ENCODE peak calls at places on chromosomes 3 and 15, in five cellular contexts. S is CD8-positive, alpha-beta T cell; J is PC-3; U is GM12878; A is AG09309. C is an unnamed sample.

GRCh38 chr3:104939196-104939595 is 427.5 kb upstream of the ALCAM start:
- DNase-seq in S (no peak), J (no peak), A (no peak), U (no peak), C (no peak)

GRCh38 chr3:46892285-46893145 is 15.0 kb downstream of the PTH1R start:
- DNase-seq in U (no peak), A (peak; percentile 7), S (no peak), J (peak; percentile 54), C (peak; percentile 18)

GRCh38 chr15:68989876-68990754 is 24.4 kb upstream of the NOX5 start:
- DNase-seq in A (no peak), J (no peak), U (no peak), S (no peak), C (no peak)

GRCh38 chr3:14289590-14290453 is 111.2 kb downstream of the LSM3 start:
- DNase-seq in A (peak; percentile 81), U (no peak), S (no peak), J (peak; percentile 62), C (peak; percentile 56)

GRCh38 chr3:111072016-111072891 is 638 bp downstream of the NECTIN3 start:
- DNase-seq in A (no peak), J (peak; percentile 26), U (no peak), S (no peak), C (peak; percentile 10)

GRCh38 chr15:78034495-78035191 is 42.9 kb downstream of the TBC1D2B start:
- DNase-seq in U (peak; percentile 66), J (no peak), S (peak; percentile 61), A (no peak), C (peak; percentile 43)

GRCh38 chr3:131973731-131974130 is 61.1 kb downstream of the CPNE4 start:
- DNase-seq in U (no peak), J (no peak), A (no peak), S (no peak), C (no peak)

GRCh38 chr3:131714585-131715220 is 211.9 kb upstream of the MRPL3 start:
- DNase-seq in S (no peak), J (no peak), U (peak; percentile 71), A (no peak), C (no peak)

GRCh38 chr3:135556184-135556583 is 409.3 kb upstream of the PPP2R3A start:
- DNase-seq in S (no peak), A (no peak), J (no peak), U (no peak), C (no peak)

GRCh38 chr15:33068531-33068990 is 126.0 kb downstream of the FMN1 start:
- DNase-seq in J (peak; percentile 97), A (no peak), S (no peak), U (no peak), C (peak; percentile 77)

GRCh38 chr15:48522911-48523310 is 122.6 kb downstream of the FBN1 start:
- DNase-seq in A (no peak), S (no peak), J (no peak), U (no peak), C (no peak)

GRCh38 chr3:36817806-36818205 is 53.5 kb upstream of the DCLK3 start:
- DNase-seq in S (no peak), A (no peak), U (no peak), J (no peak), C (no peak)

GRCh38 chr3:10173926-10174435 is 9.3 kb downstream of the IRAK2 start:
- DNase-seq in U (no peak), S (no peak), J (peak; percentile 32), A (peak; percentile 81), C (no peak)

GRCh38 chr3:88324788-88325187 is 175.0 kb downstream of the C3orf38 start:
- DNase-seq in S (no peak), U (no peak), J (no peak), A (no peak), C (no peak)

GRCh38 chr15:55715355-55716076 is 27.4 kb downstream of the PRTG start:
- DNase-seq in U (no peak), S (no peak), A (no peak), J (no peak), C (no peak)

GRCh38 chr15:33313491-33313890 is 2.7 kb downstream of the RYR3 start:
- DNase-seq in A (no peak), J (peak; percentile 56), U (no peak), S (no peak), C (peak; percentile 65)

GRCh38 chr3:168062679-168063078 is 33.0 kb downstream of the GOLIM4 start:
- DNase-seq in J (no peak), S (no peak), U (no peak), A (no peak), C (no peak)

GRCh38 chr15:99347609-99348008 is 96.3 kb downstream of the LRRC28 start:
- DNase-seq in A (no peak), J (no peak), S (no peak), U (no peak), C (peak; percentile 22)

GRCh38 chr3:94184781-94185180 is 121.9 kb downstream of the NSUN3 start:
- DNase-seq in A (no peak), J (peak; percentile 71), U (no peak), S (no peak), C (peak; percentile 69)

GRCh38 chr15:56468271-56468912 is 3.5 kb upstream of the MNS1 start:
- DNase-seq in U (peak; percentile 33), J (no peak), S (no peak), A (no peak), C (no peak)

GRCh38 chr15:43525131-43525530 is 7.7 kb downstream of the MAP1A start:
- DNase-seq in J (no peak), A (no peak), U (no peak), S (no peak), C (peak; percentile 50)

GRCh38 chr3:157494581-157495281 is 8.5 kb downstream of the VEPH1 start:
- DNase-seq in U (no peak), J (peak; percentile 29), S (no peak), A (no peak), C (no peak)

GRCh38 chr15:73375755-73376305 is 7.1 kb upstream of the HCN4 start:
- DNase-seq in A (no peak), U (no peak), S (no peak), J (peak; percentile 12), C (no peak)

GRCh38 chr15:71444032-71444810 is 328.9 kb downstream of the THSD4 start:
- DNase-seq in A (no peak), J (peak; percentile 38), U (no peak), S (no peak), C (peak; percentile 59)

GRCh38 chr3:184008161-184008560 is 9.5 kb downstream of the ABCC5 start:
- DNase-seq in S (no peak), J (peak; percentile 47), A (no peak), U (no peak), C (peak; percentile 66)
- H3K4me3 ChIP-seq in S (no peak overlapping the region), J (no peak overlapping the region), A (no peak overlapping the region), U (no peak overlapping the region), C (no peak overlapping the region)

DNA sequence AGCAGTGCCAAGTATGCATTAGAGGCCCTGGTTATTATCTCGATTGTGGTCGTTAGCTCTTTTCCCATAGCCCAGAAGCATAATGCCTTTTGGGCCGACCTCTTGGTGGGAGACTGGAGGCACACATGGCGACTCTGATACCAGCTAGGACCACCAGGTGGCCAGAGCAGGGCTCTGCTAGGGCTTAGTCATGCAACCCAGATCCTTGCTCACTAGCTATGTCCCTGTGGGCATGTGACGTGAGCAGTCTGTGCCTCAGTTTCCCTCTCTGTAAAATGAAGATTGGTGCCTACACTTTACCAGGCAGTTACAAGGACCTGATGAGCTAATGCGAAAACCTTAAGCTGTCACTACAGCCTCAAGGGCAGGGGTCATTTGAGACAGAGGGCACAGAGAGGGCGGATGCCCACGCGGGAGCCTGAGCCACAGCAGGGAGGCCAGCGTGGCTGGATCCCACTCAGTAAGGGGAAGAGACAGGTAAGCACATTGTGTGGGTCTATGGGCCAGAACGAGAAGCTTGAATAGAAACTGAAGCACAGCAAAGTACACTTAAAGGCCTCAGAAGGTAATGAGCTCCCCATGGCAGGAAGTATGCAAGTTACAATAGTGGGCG is 8.8 kb downstream of the KLF15 start:
- DNase-seq in S (no peak), J (no peak), U (no peak), A (no peak), C (no peak)
- TF ChIP-seq CTCF in S (no peak), J (peak; percentile 8), U (peak; percentile 8), A (no peak), C (no peak)

GRCh38 chr3:151169262-151169661 is 33.8 kb downstream of the GPR171 start:
- DNase-seq in U (no peak), A (no peak), J (no peak), S (no peak), C (no peak)

GRCh38 chr3:151168269-151169094 is 34.5 kb downstream of the GPR171 start:
- DNase-seq in A (no peak), U (no peak), J (peak; percentile 87), S (peak; percentile 54), C (peak; percentile 57)

GRCh38 chr3:151175952-151176351 is 27.1 kb downstream of the GPR171 start:
- DNase-seq in S (no peak), U (no peak), A (no peak), J (no peak), C (no peak)

GRCh38 chr3:151169700-151170224 is 33.3 kb downstream of the GPR171 start:
- DNase-seq in U (no peak), J (no peak), A (no peak), S (no peak), C (no peak)

GRCh38 chr3:151171145-151171544 is 31.9 kb downstream of the GPR171 start:
- DNase-seq in J (no peak), S (no peak), U (no peak), A (no peak), C (no peak)
- H3K4me3 ChIP-seq in J (no peak overlapping the region), S (no peak overlapping the region), U (no peak overlapping the region), A (no peak overlapping the region), C (no peak overlapping the region)

GRCh38 chr3:71011565-71012287 is 571.8 kb downstream of the FOXP1 start:
- DNase-seq in A (no peak), S (no peak), J (peak; percentile 66), U (peak; percentile 34), C (peak; percentile 93)

GRCh38 chr3:71008350-71008923 is 575.1 kb downstream of the FOXP1 start:
- DNase-seq in A (no peak), S (no peak), J (no peak), U (no peak), C (no peak)

GRCh38 chr3:71005797-71006321 is 577.7 kb downstream of the FOXP1 start:
- DNase-seq in U (no peak), S (no peak), J (no peak), A (no peak), C (no peak)

GRCh38 chr3:71010731-71011455 is 572.6 kb downstream of the FOXP1 start:
- DNase-seq in U (peak; percentile 20), A (no peak), J (no peak), S (peak; percentile 5), C (no peak)

DNA sequence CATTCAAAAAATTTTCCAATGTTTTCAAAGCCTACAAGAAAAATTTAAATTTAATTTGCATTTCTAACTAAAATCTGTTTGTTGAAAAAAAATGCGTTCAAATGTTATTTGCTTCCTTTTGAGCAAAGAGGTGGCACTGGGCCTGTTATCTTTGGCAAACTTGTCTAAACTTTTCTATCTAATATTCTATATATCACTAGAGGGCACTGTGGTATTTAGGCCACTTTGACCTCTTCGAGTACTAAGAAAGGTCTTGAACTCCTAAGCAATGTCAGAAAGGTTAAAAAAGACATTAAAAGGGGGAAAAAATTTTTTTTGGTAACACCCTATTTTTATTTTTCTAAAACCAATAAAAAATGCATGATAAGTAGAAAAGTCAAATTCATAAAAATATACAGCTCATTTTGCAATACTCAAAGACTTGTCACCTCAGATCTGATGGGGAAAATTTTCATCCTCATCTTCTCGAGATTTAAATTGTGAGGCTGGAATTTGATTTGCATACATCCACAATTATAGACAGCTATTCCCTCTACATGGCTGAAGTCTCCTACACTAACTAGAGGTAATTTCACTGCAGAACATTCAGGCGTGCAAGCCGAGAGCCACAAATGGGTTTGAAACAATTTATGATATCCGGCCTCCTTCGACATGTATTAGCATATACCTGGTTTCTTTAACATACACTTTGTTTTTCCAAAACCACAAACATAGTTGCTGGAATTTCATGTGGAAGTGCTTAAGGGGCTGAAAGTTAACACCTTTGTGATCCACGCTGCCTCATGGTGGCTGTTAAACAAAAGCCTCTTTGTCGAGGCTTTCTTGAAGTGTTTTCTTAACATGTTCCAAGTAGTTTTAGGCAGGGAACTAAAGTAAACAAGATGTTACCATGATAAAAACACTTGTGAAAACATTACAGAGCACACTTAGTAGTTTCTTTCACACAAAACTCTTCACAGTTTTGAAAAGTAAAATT is 576.4 kb downstream of the FOXP1 start:
- DNase-seq in A (no peak), U (no peak), S (no peak), J (peak; percentile 69), C (peak; percentile 87)
- TF ChIP-seq CTCF in A (peak; percentile 38), U (peak; percentile 47), S (peak; percentile 30), J (peak; percentile 82), C (peak; percentile 29)

C was measured in bronchial epithelial cell.